ENCODE peak calls at places on chromosome 1, in four cellular contexts. Q is tibial artery, D is fibroblast of lung, T is AG04450. I is an unnamed sample.

GRCh38 chr1:21909286-21909759 is 27.8 kb downstream of the HSPG2 start:
- DNase-seq in Q (no peak), D (peak), T (no peak), I (no peak)

GRCh38 chr1:85544689-85545203 is 35.8 kb upstream of the CCN1 start:
- DNase-seq in Q (peak), D (peak), T (no peak), I (peak)

GRCh38 chr1:25750923-25751605 is 48.9 kb upstream of the SELENON start:
- DNase-seq in Q (no peak), D (no peak), T (no peak), I (no peak)

GRCh38 chr1:203152158-203153034 is 23.2 kb downstream of the MYBPH start:
- DNase-seq in Q (no peak), D (no peak), T (no peak), I (no peak)

GRCh38 chr1:245988393-245989078 is 518.5 kb downstream of the SMYD3 start:
- DNase-seq in Q (no peak), D (no peak), T (no peak), I (no peak)

GRCh38 chr1:96596226-96596625 is 125.4 kb upstream of the PTBP2 start:
- DNase-seq in Q (no peak), D (peak), T (no peak), I (no peak)

GRCh38 chr1:42456754-42457089 is 379 bp downstream of the PPCS start:
- DNase-seq in Q (peak), D (peak), T (no peak), I (peak)

GRCh38 chr1:19333587-19334354 is 21.6 kb downstream of the SLC66A1 start:
- DNase-seq in Q (no peak), D (no peak), T (no peak), I (no peak)

GRCh38 chr1:245807306-245807705 is 652.5 kb downstream of the KIF26B start:
- DNase-seq in Q (no peak), D (no peak), T (no peak), I (no peak)

GRCh38 chr1:62318756-62319544 is at the start of gene KANK4:
- DNase-seq in Q (no peak), D (no peak), T (no peak), I (no peak)

GRCh38 chr1:162178432-162178831 is 108.9 kb downstream of the NOS1AP start:
- DNase-seq in Q (no peak), D (no peak), T (no peak), I (no peak)

GRCh38 chr1:180198186-180198585 is 31.9 kb upstream of the LHX4 start:
- DNase-seq in Q (no peak), D (no peak), T (no peak), I (no peak)

GRCh38 chr1:8137406-8138244 is 111.5 kb upstream of the ERRFI1 start:
- DNase-seq in Q (peak), D (peak), T (peak), I (peak)
- H3K4me3 ChIP-seq in Q (peak), D (no peak), T (peak), I (no peak)

GRCh38 chr1:200869376-200869752 is 3.4 kb upstream of the GPR25 start:
- DNase-seq in Q (no peak), D (no peak), T (no peak), I (no peak)
- H3K4me3 ChIP-seq in Q (no peak), D (no peak), T (no peak), I (no peak)

GRCh38 chr1:39524591-39525365 is 33.3 kb downstream of the BMP8A start:
- DNase-seq in Q (peak), D (no peak), T (no peak), I (no peak)
- H3K4me3 ChIP-seq in Q (no peak), D (no peak), T (no peak), I (no peak)

GRCh38 chr1:1273535-1274298 is at the start of gene UBE2J2:
- DNase-seq in Q (peak), D (peak), T (peak), I (no peak)

GRCh38 chr1:1272341-1273151 is 1.1 kb downstream of the UBE2J2 start:
- DNase-seq in Q (no peak), D (no peak), T (no peak), I (no peak)

GRCh38 chr1:1273152-1273534 is 511 bp downstream of the UBE2J2 start:
- DNase-seq in Q (no peak), D (no peak), T (no peak), I (no peak)

GRCh38 chr1:1268284-1268682 is 5.4 kb downstream of the UBE2J2 start:
- DNase-seq in Q (no peak), D (no peak), T (no peak), I (no peak)

GRCh38 chr1:1270813-1271212 is 2.8 kb downstream of the UBE2J2 start:
- DNase-seq in Q (no peak), D (peak), T (no peak), I (no peak)
- H3K4me3 ChIP-seq in Q (peak), D (peak), T (peak), I (no peak)

GRCh38 chr1:44048816-44049215 is 17.6 kb upstream of the SLC6A9 start:
- DNase-seq in Q (no peak), D (peak), T (no peak), I (no peak)

GRCh38 chr1:44053394-44053793 is 22.1 kb upstream of the SLC6A9 start:
- DNase-seq in Q (no peak), D (no peak), T (no peak), I (no peak)

GRCh38 chr1:44047131-44047530 is 15.9 kb upstream of the SLC6A9 start:
- DNase-seq in Q (no peak), D (no peak), T (no peak), I (no peak)

GRCh38 chr1:44050261-44050660 is 19.0 kb upstream of the SLC6A9 start:
- DNase-seq in Q (no peak), D (no peak), T (no peak), I (no peak)

DNA sequence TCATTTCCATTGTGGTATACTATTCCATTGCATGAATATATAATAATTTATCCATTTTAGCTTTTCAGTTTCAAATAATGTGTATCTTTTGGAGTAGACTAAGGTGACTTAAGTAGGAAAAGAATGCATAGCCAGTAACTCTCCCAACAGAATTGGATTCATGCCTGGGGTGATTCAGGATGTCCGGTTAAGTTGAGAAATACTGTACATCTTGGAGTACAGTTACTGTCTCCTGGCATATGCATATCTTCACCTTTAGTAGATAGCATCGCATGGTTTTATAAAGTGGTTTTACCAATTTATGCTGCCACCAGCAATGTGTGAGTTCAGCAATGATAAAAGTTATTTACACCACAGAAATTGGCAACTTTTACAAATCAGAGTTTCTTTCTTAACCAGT is 18.6 kb upstream of the SLC6A9 start:
- DNase-seq in Q (no peak), D (peak), T (peak), I (peak)
- H3K4me3 ChIP-seq in Q (no peak), D (no peak), T (no peak), I (no peak)

DNA sequence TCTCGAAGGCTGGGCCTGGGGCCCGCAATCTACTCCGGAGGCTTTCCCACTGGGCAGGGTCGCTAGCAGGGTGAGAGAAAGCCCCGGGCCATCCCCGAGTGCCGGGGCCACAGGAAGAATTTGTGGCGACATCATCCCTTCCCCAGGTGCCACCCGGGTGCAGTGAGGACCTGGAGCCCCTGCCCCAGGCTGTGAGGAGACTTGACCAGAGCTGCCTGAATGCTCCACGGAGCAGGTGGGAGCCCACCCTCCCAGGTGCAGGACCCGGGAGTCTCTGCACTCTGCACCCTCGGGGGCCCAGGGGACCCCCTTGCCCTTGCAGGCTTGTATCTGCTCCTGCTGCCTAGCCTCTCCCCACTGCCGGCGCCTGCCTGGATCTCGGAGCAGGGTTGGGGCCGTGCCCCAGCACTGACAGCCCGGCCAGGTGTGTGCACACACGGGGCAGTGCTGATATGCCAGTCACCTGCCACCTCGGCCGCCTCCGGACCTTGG is 67.5 kb upstream of the RGS7 start:
- DNase-seq in Q (no peak), D (no peak), T (no peak), I (no peak)
- H3K4me3 ChIP-seq in Q (peak), D (peak), T (peak), I (peak)

DNA sequence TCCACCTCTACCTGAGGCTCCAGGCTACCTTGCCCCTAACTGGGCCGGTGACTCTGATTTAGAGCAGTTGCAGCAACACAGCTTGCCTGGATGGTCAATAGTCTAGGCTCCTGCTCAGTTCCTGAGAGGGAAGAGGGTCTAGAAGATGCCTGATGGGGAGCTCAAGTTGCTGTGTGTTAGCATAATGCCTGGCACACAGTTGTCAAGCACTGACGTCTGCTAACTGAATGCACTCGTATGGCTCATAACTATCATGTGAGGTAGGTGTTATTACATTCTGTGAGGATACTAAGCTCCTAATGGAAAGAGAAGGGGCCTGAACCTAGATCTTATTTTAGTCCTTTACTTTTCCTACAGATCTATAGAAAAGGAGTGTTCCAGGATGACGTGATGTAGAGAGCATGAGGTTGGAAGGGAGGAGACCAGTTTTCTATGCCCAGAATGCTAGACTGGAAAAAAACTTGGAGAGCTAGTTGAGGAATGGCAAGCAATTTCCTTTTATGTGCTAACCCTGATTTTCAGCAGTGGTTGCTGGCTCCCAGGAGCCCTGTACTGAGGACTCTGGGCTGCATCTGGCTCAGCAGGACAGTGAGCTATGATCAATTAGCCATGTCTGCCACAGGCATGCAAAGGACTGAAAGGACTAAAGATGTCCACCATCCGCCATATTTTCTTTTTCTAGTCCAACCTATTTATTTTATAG is 30.0 kb downstream of the FAM78B start:
- DNase-seq in Q (no peak), D (no peak), T (no peak), I (no peak)
- H3K4me3 ChIP-seq in Q (no peak), D (no peak), T (no peak), I (no peak)

GRCh38 chr1:194600716-194601115 is 1414.3 kb upstream of the B3GALT2 start:
- DNase-seq in Q (no peak), D (no peak), T (no peak), I (no peak)
- H3K4me3 ChIP-seq in Q (no peak), D (no peak), T (no peak), I (no peak)

DNA sequence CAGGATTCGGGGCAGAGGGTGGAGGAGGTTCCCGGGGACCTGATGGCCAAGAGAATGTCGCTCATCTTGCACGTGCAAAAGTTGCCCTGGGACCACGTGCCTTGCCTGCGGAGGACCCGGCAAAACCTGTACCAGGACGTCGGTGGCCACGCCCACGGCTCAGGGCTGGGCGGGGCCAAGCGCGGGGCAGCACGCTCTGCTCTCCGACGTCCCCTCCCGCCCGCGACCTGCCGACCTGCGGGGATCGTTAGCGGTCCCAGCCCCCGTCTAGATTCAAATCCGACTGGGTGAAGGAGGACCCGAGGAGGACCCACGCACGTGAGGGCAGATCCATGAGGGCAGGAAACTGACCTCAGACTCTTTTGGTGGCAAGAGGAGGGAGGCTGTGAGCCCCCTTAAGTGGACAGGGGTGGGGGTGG is at the start of gene C1orf167:
- DNase-seq in Q (no peak), D (no peak), T (no peak), I (no peak)
- H3K4me3 ChIP-seq in Q (no peak), D (no peak), T (no peak), I (no peak)

I was measured in BJ.